ENCODE peak calls at places on chromosomes 3 and 15, in five cellular contexts. M is stimulated activated CD4-positive, alpha-beta T cell treated with anti-CD3 and anti-CD28 coated beads, TNF-alpha, amount 100 ng/mL, for 24 hours; U is GM04504; R is EL; H is dermis microvascular lymphatic vessel endothelial cell. E is an unnamed sample.

GRCh38 chr15:70165811-70166284 is 68.1 kb upstream of the TLE3 start:
- DNase-seq in H (peak; percentile 21), R (no peak), U (peak; percentile 6), M (no peak), E (no peak)

GRCh38 chr15:33021806-33022389 is 172.6 kb downstream of the FMN1 start:
- DNase-seq in M (no peak), H (peak; percentile 65), U (no peak), R (peak; percentile 64), E (peak; percentile 70)

GRCh38 chr3:97937205-97937604 is 35.0 kb downstream of the RIOX2 start:
- DNase-seq in M (no peak), U (no peak), R (peak; percentile 6), H (no peak), E (no peak)

GRCh38 chr15:29935296-29936020 is 113.2 kb upstream of the TJP1 start:
- DNase-seq in R (no peak), M (no peak), H (peak; percentile 30), U (no peak), E (no peak)

GRCh38 chr3:25610167-25610566 is 54.5 kb downstream of the TOP2B start:
- DNase-seq in M (no peak), U (no peak), H (no peak), R (no peak), E (no peak)

GRCh38 chr3:153768559-153769469 is 352.4 kb upstream of the ARHGEF26 start:
- DNase-seq in H (peak; percentile 71), R (peak; percentile 43), U (peak; percentile 23), M (peak; percentile 18), E (peak; percentile 66)

GRCh38 chr3:69494091-69494659 is 108.3 kb upstream of the FRMD4B start:
- DNase-seq in R (no peak), M (no peak), U (no peak), H (no peak), E (no peak)

GRCh38 chr3:140726061-140726460 is 48.2 kb downstream of the TRIM42 start:
- DNase-seq in U (no peak), M (no peak), H (no peak), R (no peak), E (no peak)

GRCh38 chr3:53426918-53427317 is 67.5 kb upstream of the CACNA1D start:
- DNase-seq in M (no peak), R (no peak), U (no peak), H (no peak), E (no peak)

GRCh38 chr15:78179286-78179840 is 30.2 kb downstream of the IDH3A start:
- DNase-seq in U (no peak), H (no peak), R (no peak), M (no peak), E (no peak)

GRCh38 chr3:55476515-55476914 is 10.6 kb downstream of the WNT5A start:
- DNase-seq in U (peak; percentile 64), H (no peak), M (no peak), R (peak; percentile 93), E (no peak)

GRCh38 chr15:86001200-86001599 is 78.5 kb upstream of the AGBL1 start:
- DNase-seq in H (no peak), R (no peak), U (no peak), M (no peak), E (peak; percentile 9)

GRCh38 chr3:141828487-141829284 is 47.8 kb upstream of the ATP1B3 start:
- DNase-seq in H (no peak), M (no peak), R (peak; percentile 23), U (peak; percentile 9), E (peak; percentile 27)

GRCh38 chr3:129599607-129600006 is 6.9 kb downstream of the PLXND1 start:
- DNase-seq in R (peak; percentile 84), M (no peak), H (peak; percentile 98), U (no peak), E (peak; percentile 57)

GRCh38 chr3:74862501-74862900 is 248.0 kb upstream of the CNTN3 start:
- DNase-seq in H (no peak), R (no peak), U (peak; percentile 3), M (no peak), E (no peak)

GRCh38 chr15:70526221-70526973 is 237.0 kb downstream of the UACA start:
- DNase-seq in R (peak; percentile 91), U (peak; percentile 68), M (no peak), H (peak; percentile 7), E (no peak)

GRCh38 chr3:94176886-94177285 is 114.0 kb downstream of the NSUN3 start:
- DNase-seq in H (no peak), M (no peak), U (no peak), R (peak; percentile 11), E (no peak)

GRCh38 chr15:53384417-53384816 is 375.0 kb downstream of the WDR72 start:
- DNase-seq in H (no peak), R (no peak), M (no peak), U (no peak), E (peak; percentile 25)

GRCh38 chr3:25069970-25070369 is 358.1 kb upstream of the RARB start:
- DNase-seq in U (no peak), R (no peak), H (no peak), M (no peak), E (no peak)

GRCh38 chr3:72113964-72114363 is 329.0 kb upstream of the PROK2 start:
- DNase-seq in R (no peak), M (no peak), H (no peak), U (no peak), E (no peak)

GRCh38 chr3:64355473-64355872 is 130.2 kb upstream of the PRICKLE2 start:
- DNase-seq in H (peak; percentile 72), U (no peak), M (no peak), R (peak; percentile 59), E (peak; percentile 19)

GRCh38 chr3:126109860-126110235 is 25.9 kb upstream of the SLC41A3 start:
- DNase-seq in U (no peak), H (no peak), M (no peak), R (no peak), E (no peak)

E was measured in neural progenitor cell.